ENCODE peak calls at places on chromosomes 3 and 15, in five cellular contexts. O, H, J, R and I are unnamed samples. For H3K4me1 and H3K9me3, the result is how much of the 10 kb centered on the place peaks cover.

GRCh38 chr15:57992761-57993295 is 72.7 kb downstream of the ALDH1A2 start:
- DNase-seq in O (no peak), H (no peak), J (no peak), R (no peak), I (no peak)

GRCh38 chr3:99875573-99875924 is 57.9 kb downstream of the CMSS1 start:
- DNase-seq in O (no peak), H (no peak), J (peak), R (no peak), I (no peak)

GRCh38 chr3:41323860-41324259 is 124.6 kb downstream of the CTNNB1 start:
- DNase-seq in O (no peak), H (no peak), J (no peak), R (no peak), I (no peak)

GRCh38 chr15:40756938-40757337 is 1.9 kb upstream of the RMDN3 start:
- DNase-seq in O (no peak), H (no peak), J (no peak), R (no peak), I (no peak)

GRCh38 chr15:81235781-81236507 is 39.3 kb downstream of the IL16 start:
- DNase-seq in O (no peak), H (no peak), J (no peak), R (no peak), I (no peak)

GRCh38 chr3:133494469-133494868 is 79.0 kb upstream of the CDV3 start:
- DNase-seq in O (no peak), H (peak), J (peak), R (no peak), I (no peak)

GRCh38 chr3:192108820-192109219 is 618.5 kb downstream of the FGF12 start:
- DNase-seq in O (no peak), H (no peak), J (no peak), R (no peak), I (no peak)

GRCh38 chr3:9565316-9565715 is 11.7 kb upstream of the LHFPL4 start:
- DNase-seq in O (no peak), H (no peak), J (no peak), R (no peak), I (no peak)

GRCh38 chr3:35908366-35909232 is 269.3 kb downstream of the ARPP21 start:
- DNase-seq in O (peak), H (peak), J (peak), R (peak), I (no peak)

GRCh38 chr3:138187296-138188012 is at the start of gene ARMC8:
- DNase-seq in O (no peak), H (no peak), J (peak), R (peak), I (no peak)

GRCh38 chr3:174100744-174101143 is 703.2 kb downstream of the NLGN1 start:
- DNase-seq in O (no peak), H (no peak), J (no peak), R (no peak), I (no peak)

GRCh38 chr15:39584662-39585393 is 3.9 kb downstream of the THBS1 start:
- DNase-seq in O (no peak), H (no peak), J (peak), R (no peak), I (no peak)

GRCh38 chr3:36792342-36792741 is 28.0 kb upstream of the DCLK3 start:
- DNase-seq in O (no peak), H (peak), J (peak), R (peak), I (no peak)

GRCh38 chr15:66369773-66370651 is 13.5 kb upstream of the TIPIN start:
- DNase-seq in O (no peak), H (no peak), J (peak), R (no peak), I (no peak)

GRCh38 chr3:81279481-81280273 is 481.8 kb downstream of the GBE1 start:
- DNase-seq in O (no peak), H (no peak), J (no peak), R (peak), I (no peak)

GRCh38 chr3:71568217-71568616 is 15.3 kb downstream of the FOXP1 start:
- DNase-seq in O (no peak), H (no peak), J (no peak), R (no peak), I (no peak)

GRCh38 chr3:71045917-71046282 is 537.6 kb downstream of the FOXP1 start:
- DNase-seq in O (no peak), H (no peak), J (no peak), R (no peak), I (no peak)

GRCh38 chr3:171841620-171842000 is 1.5 kb upstream of the TMEM212 start:
- DNase-seq in O (no peak), H (no peak), J (peak), R (no peak), I (no peak)

GRCh38 chr15:66424963-66425612 is 38.4 kb downstream of the MAP2K1 start:
- DNase-seq in O (no peak), H (no peak), J (no peak), R (no peak), I (peak)

GRCh38 chr3:53046171-53047170 is 598 bp upstream of the SFMBT1 start:
- DNase-seq in O (peak), H (peak), J (peak), R (peak), I (no peak)

GRCh38 chr3:25785826-25786225 is 2.6 kb upstream of the NGLY1 start:
- DNase-seq in O (no peak), H (no peak), J (no peak), R (no peak), I (no peak)
- H3K4me1 ChIP-seq in O (under half), H (under half), J (under half), R (under half), I (under half)

GRCh38 chr15:25173241-25174028 is 218.6 kb downstream of the SNRPN start:
- DNase-seq in O (peak), H (peak), J (no peak), R (no peak), I (peak)

GRCh38 chr15:25176616-25176923 is 221.8 kb downstream of the SNRPN start:
- DNase-seq in O (no peak), H (peak), J (no peak), R (no peak), I (peak)

GRCh38 chr15:25175789-25176615 is 221.2 kb downstream of the SNRPN start:
- DNase-seq in O (peak), H (peak), J (no peak), R (no peak), I (peak)

GRCh38 chr15:25176991-25177954 is 222.5 kb downstream of the SNRPN start:
- DNase-seq in O (peak), H (no peak), J (no peak), R (no peak), I (peak)

GRCh38 chr15:25175033-25175788 is 220.4 kb downstream of the SNRPN start:
- DNase-seq in O (no peak), H (no peak), J (no peak), R (no peak), I (peak)
- H3K9me3 ChIP-seq in O (half or more), H (half or more), J (under half), R (under half), I (under half)

GRCh38 chr3:56048333-56048732 is 419.9 kb downstream of the ERC2 start:
- DNase-seq in O (no peak), H (no peak), J (no peak), R (no peak), I (no peak)
- H3K4me1 ChIP-seq in O (under half), H (under half), J (under half), R (under half), I (under half)

GRCh38 chr15:67824157-67824899 is 981 bp upstream of the SKOR1 start:
- DNase-seq in O (no peak), H (no peak), J (no peak), R (no peak), I (no peak)
- H3K9me3 ChIP-seq in O (under half), H (under half), J (under half), R (under half), I (under half)